ENCODE peak calls at places on chromosomes 12 and 14, in four cellular contexts. One of them, this sample, is unnamed.

GRCh38 chr14:101865288-101865687 is 99.1 kb upstream of the DYNC1H1 start:
- DNase-seq in tibial nerve: no peak
- DNase-seq in prostate gland: no peak
- DNase-seq in Peyer's patch: no peak
- DNase-seq in this sample: no peak

GRCh38 chr14:21191809-21192446 is 36.1 kb upstream of the OR5AU1 start:
- DNase-seq in tibial nerve: peak; percentile 39
- DNase-seq in prostate gland: peak; percentile 39
- DNase-seq in Peyer's patch: peak; percentile 85
- DNase-seq in this sample: peak; percentile 96

GRCh38 chr12:133010657-133011297 is 24.6 kb downstream of the ZNF26 start:
- DNase-seq in tibial nerve: no peak
- DNase-seq in Peyer's patch: no peak
- DNase-seq in prostate gland: no peak
- DNase-seq in this sample: no peak

GRCh38 chr12:10967409-10967808 is 19.3 kb downstream of the TAS2R50 start:
- DNase-seq in tibial nerve: no peak
- DNase-seq in prostate gland: no peak
- DNase-seq in Peyer's patch: no peak
- DNase-seq in this sample: no peak

GRCh38 chr12:112525426-112525809 is 106.7 kb downstream of the PTPN11 start:
- DNase-seq in tibial nerve: no peak
- DNase-seq in Peyer's patch: no peak
- DNase-seq in prostate gland: no peak
- DNase-seq in this sample: no peak

GRCh38 chr14:23182372-23183014 is 967 bp downstream of the SLC7A8 start:
- DNase-seq in Peyer's patch: peak; percentile 63
- DNase-seq in prostate gland: peak; percentile 86
- DNase-seq in tibial nerve: no peak
- DNase-seq in this sample: peak; percentile 73

GRCh38 chr12:104154806-104155205 is 16.8 kb upstream of the NFYB start:
- DNase-seq in prostate gland: no peak
- DNase-seq in tibial nerve: no peak
- DNase-seq in Peyer's patch: no peak
- DNase-seq in this sample: no peak

GRCh38 chr12:14664434-14665023 is 31.9 kb downstream of the GUCY2C start:
- DNase-seq in prostate gland: peak; percentile 33
- DNase-seq in Peyer's patch: no peak
- DNase-seq in tibial nerve: peak; percentile 74
- DNase-seq in this sample: no peak

GRCh38 chr14:55581011-55581806 is 1.2 kb downstream of the KTN1 start:
- DNase-seq in tibial nerve: no peak
- DNase-seq in prostate gland: peak; percentile 22
- DNase-seq in Peyer's patch: peak; percentile 50
- DNase-seq in this sample: peak; percentile 85

GRCh38 chr12:129607756-129608155 is 296.1 kb downstream of the TMEM132D start:
- DNase-seq in tibial nerve: no peak
- DNase-seq in prostate gland: no peak
- DNase-seq in Peyer's patch: no peak
- DNase-seq in this sample: no peak

GRCh38 chr12:67650127-67650495 is 1.6 kb downstream of the DYRK2 start:
- DNase-seq in Peyer's patch: no peak
- DNase-seq in prostate gland: peak; percentile 46
- DNase-seq in tibial nerve: peak; percentile 15
- DNase-seq in this sample: peak; percentile 34

GRCh38 chr12:6873094-6874006 is at the start of gene SPSB2:
- DNase-seq in tibial nerve: peak; percentile 91
- DNase-seq in Peyer's patch: peak; percentile 98
- DNase-seq in prostate gland: peak; percentile 93
- DNase-seq in this sample: peak; percentile 99

GRCh38 chr14:91143862-91144261 is 30.0 kb downstream of the DGLUCY start:
- DNase-seq in tibial nerve: no peak
- DNase-seq in prostate gland: no peak
- DNase-seq in Peyer's patch: no peak
- DNase-seq in this sample: no peak

GRCh38 chr14:36773558-36773957 is 111.9 kb downstream of the PAX9 start:
- DNase-seq in tibial nerve: no peak
- DNase-seq in prostate gland: no peak
- DNase-seq in Peyer's patch: no peak
- DNase-seq in this sample: no peak

GRCh38 chr12:15700595-15700994 is 88.6 kb downstream of the EPS8 start:
- DNase-seq in Peyer's patch: no peak
- DNase-seq in tibial nerve: no peak
- DNase-seq in prostate gland: no peak
- DNase-seq in this sample: no peak

GRCh38 chr12:63276537-63277365 is 125.8 kb upstream of the AVPR1A start:
- DNase-seq in prostate gland: no peak
- DNase-seq in tibial nerve: peak; percentile 45
- DNase-seq in Peyer's patch: no peak
- DNase-seq in this sample: no peak

GRCh38 chr12:124379938-124380754 is 85.3 kb downstream of the RFLNA start:
- DNase-seq in tibial nerve: peak; percentile 59
- DNase-seq in Peyer's patch: no peak
- DNase-seq in prostate gland: peak; percentile 55
- DNase-seq in this sample: peak; percentile 89

GRCh38 chr14:37036669-37037341 is 135.6 kb downstream of the SLC25A21 start:
- DNase-seq in Peyer's patch: no peak
- DNase-seq in tibial nerve: no peak
- DNase-seq in prostate gland: no peak
- DNase-seq in this sample: no peak

GRCh38 chr12:70719672-70720420 is 82.6 kb upstream of the PTPRB start:
- DNase-seq in Peyer's patch: no peak
- DNase-seq in tibial nerve: peak; percentile 18
- DNase-seq in prostate gland: peak; percentile 18
- DNase-seq in this sample: peak; percentile 68

GRCh38 chr14:96349286-96350075 is 13.7 kb downstream of the ATG2B start:
- DNase-seq in Peyer's patch: no peak
- DNase-seq in tibial nerve: no peak
- DNase-seq in prostate gland: no peak
- DNase-seq in this sample: no peak

GRCh38 chr12:1552978-1553471 is 41.4 kb downstream of the FBXL14 start:
- DNase-seq in Peyer's patch: no peak
- DNase-seq in tibial nerve: no peak
- DNase-seq in prostate gland: no peak
- DNase-seq in this sample: no peak

GRCh38 chr14:31090872-31091764 is 64.9 kb upstream of the STRN3 start:
- DNase-seq in tibial nerve: peak; percentile 70
- DNase-seq in prostate gland: peak; percentile 70
- DNase-seq in Peyer's patch: no peak
- DNase-seq in this sample: no peak

GRCh38 chr12:14868916-14869315 is 16.7 kb downstream of the MGP start:
- DNase-seq in prostate gland: no peak
- DNase-seq in tibial nerve: no peak
- DNase-seq in Peyer's patch: no peak
- DNase-seq in this sample: no peak

GRCh38 chr14:36293824-36294223 is 26.6 kb downstream of the MBIP start:
- DNase-seq in prostate gland: no peak
- DNase-seq in Peyer's patch: no peak
- DNase-seq in tibial nerve: no peak
- DNase-seq in this sample: no peak

GRCh38 chr12:51505363-51505762 is 80.7 kb downstream of the SLC4A8 start:
- DNase-seq in tibial nerve: no peak
- DNase-seq in prostate gland: no peak
- DNase-seq in Peyer's patch: no peak
- DNase-seq in this sample: no peak

GRCh38 chr12:131388164-131388795 is 322.6 kb upstream of the SFSWAP start:
- DNase-seq in Peyer's patch: no peak
- DNase-seq in prostate gland: no peak
- DNase-seq in tibial nerve: no peak
- DNase-seq in this sample: no peak

GRCh38 chr12:25995906-25996305 is 37.4 kb downstream of the RASSF8 start:
- DNase-seq in Peyer's patch: no peak
- DNase-seq in tibial nerve: no peak
- DNase-seq in prostate gland: no peak
- DNase-seq in this sample: no peak

GRCh38 chr12:104165801-104166200 is 27.8 kb upstream of the NFYB start:
- DNase-seq in tibial nerve: no peak
- DNase-seq in prostate gland: no peak
- DNase-seq in Peyer's patch: no peak
- DNase-seq in this sample: no peak

GRCh38 chr14:104676694-104677505 is 12.5 kb upstream of the INF2 start:
- DNase-seq in prostate gland: no peak
- DNase-seq in tibial nerve: no peak
- DNase-seq in Peyer's patch: peak; percentile 50
- DNase-seq in this sample: peak; percentile 78

GRCh38 chr14:65852689-65853088 is 440.2 kb downstream of the FUT8 start:
- DNase-seq in tibial nerve: no peak
- DNase-seq in prostate gland: no peak
- DNase-seq in Peyer's patch: no peak
- DNase-seq in this sample: no peak

GRCh38 chr12:93813972-93814821 is 137.0 kb downstream of the CRADD start:
- DNase-seq in tibial nerve: peak; percentile 76
- DNase-seq in Peyer's patch: no peak
- DNase-seq in prostate gland: peak; percentile 93
- DNase-seq in this sample: no peak

GRCh38 chr12:83960767-83961166 is 951.8 kb downstream of the SLC6A15 start:
- DNase-seq in prostate gland: no peak
- DNase-seq in Peyer's patch: no peak
- DNase-seq in tibial nerve: no peak
- DNase-seq in this sample: no peak

GRCh38 chr12:83954071-83954789 is 958.4 kb downstream of the SLC6A15 start:
- DNase-seq in Peyer's patch: no peak
- DNase-seq in prostate gland: no peak
- DNase-seq in tibial nerve: no peak
- DNase-seq in this sample: no peak

GRCh38 chr12:83958997-83959396 is 953.6 kb downstream of the SLC6A15 start:
- DNase-seq in Peyer's patch: no peak
- DNase-seq in tibial nerve: no peak
- DNase-seq in prostate gland: no peak
- DNase-seq in this sample: no peak

GRCh38 chr12:83954939-83955601 is 957.5 kb downstream of the SLC6A15 start:
- DNase-seq in tibial nerve: no peak
- DNase-seq in prostate gland: no peak
- DNase-seq in Peyer's patch: no peak
- DNase-seq in this sample: no peak
- TF ChIP-seq CTCF in tibial nerve: no peak
- TF ChIP-seq CTCF in prostate gland: no peak
- TF ChIP-seq CTCF in Peyer's patch: no peak
- TF ChIP-seq CTCF in this sample: no peak

GRCh38 chr14:72756967-72757366 is 136.9 kb downstream of the DPF3 start:
- DNase-seq in prostate gland: no peak
- DNase-seq in Peyer's patch: no peak
- DNase-seq in tibial nerve: no peak
- DNase-seq in this sample: no peak

GRCh38 chr14:72758420-72758819 is 135.5 kb downstream of the DPF3 start:
- DNase-seq in Peyer's patch: no peak
- DNase-seq in prostate gland: no peak
- DNase-seq in tibial nerve: no peak
- DNase-seq in this sample: no peak

GRCh38 chr14:72755766-72756165 is 138.1 kb downstream of the DPF3 start:
- DNase-seq in prostate gland: no peak
- DNase-seq in Peyer's patch: no peak
- DNase-seq in tibial nerve: no peak
- DNase-seq in this sample: no peak

GRCh38 chr14:72759670-72760069 is 134.2 kb downstream of the DPF3 start:
- DNase-seq in Peyer's patch: no peak
- DNase-seq in prostate gland: no peak
- DNase-seq in tibial nerve: no peak
- DNase-seq in this sample: no peak

GRCh38 chr14:72758993-72759392 is 134.9 kb downstream of the DPF3 start:
- DNase-seq in prostate gland: no peak
- DNase-seq in Peyer's patch: no peak
- DNase-seq in tibial nerve: no peak
- DNase-seq in this sample: no peak
- H3K9me3 ChIP-seq in prostate gland: no peaks in the 10 kb centered on the region
- H3K9me3 ChIP-seq in Peyer's patch: no peaks in the 10 kb centered on the region
- H3K9me3 ChIP-seq in tibial nerve: no peaks in the 10 kb centered on the region
- H3K9me3 ChIP-seq in this sample: no peaks in the 10 kb centered on the region

DNA sequence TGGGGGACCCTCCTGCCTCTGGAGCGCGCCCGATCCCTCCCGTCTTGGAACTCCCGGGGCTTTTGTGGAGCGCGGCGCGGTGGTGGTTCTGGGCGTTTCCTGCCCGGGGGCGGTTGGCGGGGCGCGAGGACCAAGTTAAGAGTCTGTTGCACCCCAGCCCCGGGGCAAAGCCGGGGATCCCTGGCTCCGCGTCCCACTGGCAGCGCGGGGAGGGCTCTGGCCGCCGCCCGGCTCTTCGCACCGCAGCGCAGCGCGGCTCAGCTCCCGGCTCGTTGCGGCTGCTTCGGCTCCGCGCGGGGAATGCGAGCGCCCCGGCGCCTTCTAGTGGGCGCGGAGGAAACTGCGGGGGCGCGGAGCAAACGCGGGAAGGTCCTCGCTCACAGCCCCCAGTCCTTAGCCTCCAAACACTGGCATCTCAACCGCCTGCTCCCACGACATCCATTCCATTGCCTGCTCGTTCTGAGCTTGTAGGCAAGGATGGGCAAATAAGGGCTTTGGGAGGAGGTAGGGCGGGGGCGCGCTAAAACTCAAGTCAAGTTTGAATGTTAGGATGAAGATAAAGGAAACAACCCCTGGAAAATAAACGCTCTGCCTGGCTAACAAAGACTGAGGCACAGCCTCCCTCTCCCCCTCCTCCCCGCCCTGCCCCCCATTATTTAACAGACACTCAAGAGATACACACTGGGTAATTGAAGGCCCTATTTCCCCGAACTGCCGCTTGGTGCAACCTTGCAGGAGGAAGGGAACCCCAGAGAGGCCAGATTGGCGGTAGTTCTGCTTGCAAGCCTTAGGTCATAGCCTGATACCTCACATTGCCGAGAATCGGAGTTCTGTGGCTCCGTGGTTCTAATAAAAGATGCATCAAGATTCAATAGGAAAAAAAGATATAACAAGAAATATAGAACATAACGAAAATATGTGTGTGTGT is at the start of gene B4GALNT1:
- DNase-seq in Peyer's patch: peak; percentile 47
- DNase-seq in prostate gland: no peak
- DNase-seq in tibial nerve: no peak
- DNase-seq in this sample: no peak
- TF ChIP-seq CTCF in Peyer's patch: peak; percentile 80
- TF ChIP-seq CTCF in prostate gland: peak; percentile 40
- TF ChIP-seq CTCF in tibial nerve: peak; percentile 94
- TF ChIP-seq CTCF in this sample: peak; percentile 85

GRCh38 chr14:41973178-41973577 is 366.5 kb downstream of the LRFN5 start:
- DNase-seq in Peyer's patch: no peak
- DNase-seq in prostate gland: no peak
- DNase-seq in tibial nerve: no peak
- DNase-seq in this sample: no peak
- H3K9me3 ChIP-seq in Peyer's patch: no peaks in the 10 kb centered on the region
- H3K9me3 ChIP-seq in prostate gland: no peaks in the 10 kb centered on the region
- H3K9me3 ChIP-seq in tibial nerve: no peaks in the 10 kb centered on the region
- H3K9me3 ChIP-seq in this sample: peaks cover 41% of the 10 kb centered on the region

GRCh38 chr14:24310666-24311604 is at the start of gene LTB4R:
- DNase-seq in prostate gland: peak; percentile 70
- DNase-seq in Peyer's patch: peak; percentile 80
- DNase-seq in tibial nerve: no peak
- DNase-seq in this sample: peak; percentile 80
- TF ChIP-seq CTCF in prostate gland: peak; percentile 13
- TF ChIP-seq CTCF in Peyer's patch: peak; percentile 7
- TF ChIP-seq CTCF in tibial nerve: peak; percentile 72
- TF ChIP-seq CTCF in this sample: peak; percentile 22